ENCODE peak calls at places on chromosomes 3 and 15, in seven cellular contexts. One of them, this sample, is unnamed.

GRCh38 chr3:4524423-4524769 is 31.2 kb downstream of the ITPR1 start:
- DNase-seq in neural progenitor cell: no peak
- DNase-seq in breast epithelium: peak; percentile 60
- DNase-seq in right lobe of liver: no peak
- DNase-seq in A549: no peak
- DNase-seq in foreskin fibroblast: peak; percentile 65
- DNase-seq in small intestine: peak; percentile 20
- DNase-seq in this sample: no peak

GRCh38 chr3:150015906-150016305 is 45.2 kb upstream of the PFN2 start:
- DNase-seq in neural progenitor cell: no peak
- DNase-seq in breast epithelium: no peak
- DNase-seq in right lobe of liver: no peak
- DNase-seq in A549: no peak
- DNase-seq in foreskin fibroblast: peak; percentile 19
- DNase-seq in small intestine: no peak
- DNase-seq in this sample: no peak

GRCh38 chr3:99509224-99509623 is 129.2 kb upstream of the COL8A1 start:
- DNase-seq in neural progenitor cell: no peak
- DNase-seq in breast epithelium: no peak
- DNase-seq in right lobe of liver: no peak
- DNase-seq in A549: no peak
- DNase-seq in foreskin fibroblast: peak; percentile 46
- DNase-seq in small intestine: no peak
- DNase-seq in this sample: peak; percentile 95

GRCh38 chr3:56801151-56801596 is 575 bp downstream of the ARHGEF3 start:
- DNase-seq in neural progenitor cell: no peak
- DNase-seq in breast epithelium: no peak
- DNase-seq in right lobe of liver: no peak
- DNase-seq in A549: no peak
- DNase-seq in foreskin fibroblast: peak; percentile 19
- DNase-seq in small intestine: no peak
- DNase-seq in this sample: no peak

GRCh38 chr3:41249318-41249717 is 50.0 kb downstream of the CTNNB1 start:
- DNase-seq in neural progenitor cell: no peak
- DNase-seq in breast epithelium: no peak
- DNase-seq in right lobe of liver: no peak
- DNase-seq in A549: no peak
- DNase-seq in foreskin fibroblast: no peak
- DNase-seq in small intestine: no peak
- DNase-seq in this sample: no peak

GRCh38 chr3:134430950-134431445 is 54.8 kb downstream of the ANAPC13 start:
- DNase-seq in neural progenitor cell: no peak
- DNase-seq in breast epithelium: no peak
- DNase-seq in right lobe of liver: no peak
- DNase-seq in A549: no peak
- DNase-seq in foreskin fibroblast: peak; percentile 20
- DNase-seq in small intestine: no peak
- DNase-seq in this sample: no peak

GRCh38 chr15:38073278-38073930 is 139.0 kb downstream of the TMCO5A start:
- DNase-seq in neural progenitor cell: peak; percentile 33
- DNase-seq in breast epithelium: no peak
- DNase-seq in right lobe of liver: peak; percentile 58
- DNase-seq in A549: no peak
- DNase-seq in foreskin fibroblast: peak; percentile 73
- DNase-seq in small intestine: peak; percentile 37
- DNase-seq in this sample: no peak

GRCh38 chr3:52031896-52032295 is 24.5 kb downstream of the DUSP7 start:
- DNase-seq in neural progenitor cell: no peak
- DNase-seq in breast epithelium: no peak
- DNase-seq in right lobe of liver: no peak
- DNase-seq in A549: no peak
- DNase-seq in foreskin fibroblast: no peak
- DNase-seq in small intestine: no peak
- DNase-seq in this sample: no peak

GRCh38 chr15:89665449-89666146 is 10.3 kb upstream of the KIF7 start:
- DNase-seq in neural progenitor cell: peak; percentile 82
- DNase-seq in breast epithelium: no peak
- DNase-seq in right lobe of liver: no peak
- DNase-seq in A549: peak; percentile 71
- DNase-seq in foreskin fibroblast: peak; percentile 78
- DNase-seq in small intestine: peak; percentile 46
- DNase-seq in this sample: no peak

GRCh38 chr15:62495670-62496328 is 330.7 kb upstream of the C2CD4B start:
- DNase-seq in neural progenitor cell: no peak
- DNase-seq in breast epithelium: no peak
- DNase-seq in right lobe of liver: no peak
- DNase-seq in A549: no peak
- DNase-seq in foreskin fibroblast: peak; percentile 95
- DNase-seq in small intestine: peak; percentile 40
- DNase-seq in this sample: peak; percentile 42

GRCh38 chr3:57937092-57937491 is 71.1 kb upstream of the FLNB start:
- DNase-seq in neural progenitor cell: no peak
- DNase-seq in breast epithelium: no peak
- DNase-seq in right lobe of liver: no peak
- DNase-seq in A549: no peak
- DNase-seq in foreskin fibroblast: no peak
- DNase-seq in small intestine: no peak
- DNase-seq in this sample: no peak

GRCh38 chr3:57934373-57934772 is 73.8 kb upstream of the FLNB start:
- DNase-seq in neural progenitor cell: no peak
- DNase-seq in breast epithelium: no peak
- DNase-seq in right lobe of liver: no peak
- DNase-seq in A549: no peak
- DNase-seq in foreskin fibroblast: no peak
- DNase-seq in small intestine: no peak
- DNase-seq in this sample: no peak

GRCh38 chr3:57933589-57933988 is 74.6 kb upstream of the FLNB start:
- DNase-seq in neural progenitor cell: no peak
- DNase-seq in breast epithelium: no peak
- DNase-seq in right lobe of liver: no peak
- DNase-seq in A549: no peak
- DNase-seq in foreskin fibroblast: no peak
- DNase-seq in small intestine: no peak
- DNase-seq in this sample: no peak

GRCh38 chr3:57939776-57940175 is 68.4 kb upstream of the FLNB start:
- DNase-seq in neural progenitor cell: peak; percentile 15
- DNase-seq in breast epithelium: no peak
- DNase-seq in right lobe of liver: no peak
- DNase-seq in A549: no peak
- DNase-seq in foreskin fibroblast: no peak
- DNase-seq in small intestine: no peak
- DNase-seq in this sample: no peak

DNA sequence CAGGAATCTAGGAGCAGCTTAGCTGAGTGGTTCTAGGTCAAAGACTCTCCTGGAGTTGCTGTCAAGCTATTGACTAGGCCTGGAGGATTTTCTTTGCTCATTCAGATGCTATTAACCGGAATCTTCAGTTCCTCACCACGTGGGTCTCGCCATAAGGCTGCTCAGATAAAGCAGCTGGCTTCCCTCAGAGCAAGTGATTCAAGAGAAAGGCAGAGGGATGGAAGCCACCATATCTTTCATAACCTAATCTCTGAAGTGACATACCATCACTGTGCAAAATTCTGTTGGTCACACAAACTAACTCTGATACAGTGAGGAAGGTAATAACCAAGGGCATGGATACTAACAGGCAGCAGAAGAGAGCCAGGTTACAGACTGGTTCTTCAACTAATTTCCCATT is 72.7 kb upstream of the FLNB start:
- DNase-seq in neural progenitor cell: no peak
- DNase-seq in breast epithelium: no peak
- DNase-seq in right lobe of liver: no peak
- DNase-seq in A549: no peak
- DNase-seq in foreskin fibroblast: no peak
- DNase-seq in small intestine: no peak
- DNase-seq in this sample: no peak
- H3K4me3 ChIP-seq in neural progenitor cell: no peak overlapping the region
- H3K4me3 ChIP-seq in breast epithelium: no peak overlapping the region
- H3K4me3 ChIP-seq in right lobe of liver: no peak overlapping the region
- H3K4me3 ChIP-seq in A549: no peak overlapping the region
- H3K4me3 ChIP-seq in foreskin fibroblast: no peak overlapping the region
- H3K4me3 ChIP-seq in small intestine: no peak overlapping the region
- H3K4me3 ChIP-seq in this sample: no peak overlapping the region

GRCh38 chr3:141773676-141774075 is 10.5 kb downstream of the GRK7 start:
- DNase-seq in neural progenitor cell: no peak
- DNase-seq in breast epithelium: no peak
- DNase-seq in right lobe of liver: no peak
- DNase-seq in A549: no peak
- DNase-seq in foreskin fibroblast: no peak
- DNase-seq in small intestine: no peak
- DNase-seq in this sample: no peak

GRCh38 chr3:141779667-141780066 is 16.5 kb downstream of the GRK7 start:
- DNase-seq in neural progenitor cell: no peak
- DNase-seq in breast epithelium: no peak
- DNase-seq in right lobe of liver: no peak
- DNase-seq in A549: no peak
- DNase-seq in foreskin fibroblast: no peak
- DNase-seq in small intestine: no peak
- DNase-seq in this sample: no peak

GRCh38 chr3:141777957-141778813 is 15.0 kb downstream of the GRK7 start:
- DNase-seq in neural progenitor cell: no peak
- DNase-seq in breast epithelium: no peak
- DNase-seq in right lobe of liver: no peak
- DNase-seq in A549: no peak
- DNase-seq in foreskin fibroblast: no peak
- DNase-seq in small intestine: no peak
- DNase-seq in this sample: no peak

GRCh38 chr3:141776376-141776775 is 13.2 kb downstream of the GRK7 start:
- DNase-seq in neural progenitor cell: no peak
- DNase-seq in breast epithelium: no peak
- DNase-seq in right lobe of liver: no peak
- DNase-seq in A549: no peak
- DNase-seq in foreskin fibroblast: no peak
- DNase-seq in small intestine: no peak
- DNase-seq in this sample: no peak

GRCh38 chr3:141776885-141777284 is 13.7 kb downstream of the GRK7 start:
- DNase-seq in neural progenitor cell: no peak
- DNase-seq in breast epithelium: no peak
- DNase-seq in right lobe of liver: no peak
- DNase-seq in A549: no peak
- DNase-seq in foreskin fibroblast: no peak
- DNase-seq in small intestine: no peak
- DNase-seq in this sample: no peak
- H3K4me3 ChIP-seq in neural progenitor cell: no peak overlapping the region
- H3K4me3 ChIP-seq in breast epithelium: no peak overlapping the region
- H3K4me3 ChIP-seq in right lobe of liver: no peak overlapping the region
- H3K4me3 ChIP-seq in A549: no peak overlapping the region
- H3K4me3 ChIP-seq in foreskin fibroblast: no peak overlapping the region
- H3K4me3 ChIP-seq in small intestine: no peak overlapping the region
- H3K4me3 ChIP-seq in this sample: no peak overlapping the region

DNA sequence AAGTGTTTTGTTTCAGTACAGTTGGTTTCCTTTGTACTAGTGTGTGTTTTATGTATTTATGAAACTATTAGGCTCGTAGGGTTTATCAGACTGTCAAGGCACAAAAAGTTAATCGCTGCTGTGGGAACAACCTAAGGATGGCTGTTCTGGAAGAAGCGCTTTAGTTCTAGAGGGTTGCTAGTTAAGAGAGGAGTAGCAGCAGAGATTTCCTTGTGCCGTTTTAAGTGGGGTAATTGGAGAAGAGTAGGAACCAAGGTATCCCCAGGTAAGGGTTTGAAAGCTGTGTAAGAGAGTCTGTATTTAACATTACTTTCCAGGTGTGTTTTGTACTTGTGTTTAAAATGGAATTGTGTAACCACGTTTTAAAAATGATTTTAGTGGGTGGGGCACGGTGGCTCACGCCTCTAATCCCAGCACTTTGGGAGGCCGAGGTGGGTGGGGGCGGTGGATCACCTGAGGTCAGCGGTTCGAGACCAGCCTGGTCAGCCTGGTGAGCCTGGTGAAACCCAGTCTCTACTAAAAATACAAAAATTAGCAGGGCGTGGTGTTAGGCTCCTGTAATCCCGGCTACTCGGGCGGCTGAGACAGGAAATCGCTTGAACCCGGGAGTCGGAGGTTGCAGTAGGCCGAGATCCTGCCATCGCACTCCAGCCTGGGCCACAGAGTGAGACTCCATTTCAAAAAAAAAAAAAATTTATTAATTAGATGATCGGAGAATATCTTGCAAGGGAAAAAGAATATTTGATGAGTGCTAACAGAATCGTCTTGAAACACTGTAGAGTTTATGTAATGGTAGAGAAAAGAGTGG is 2.6 kb downstream of the MORF4L1 start:
- DNase-seq in neural progenitor cell: no peak
- DNase-seq in breast epithelium: no peak
- DNase-seq in right lobe of liver: no peak
- DNase-seq in A549: no peak
- DNase-seq in foreskin fibroblast: no peak
- DNase-seq in small intestine: no peak
- DNase-seq in this sample: no peak
- H3K4me3 ChIP-seq in neural progenitor cell: peak overlapping the region; percentile 92
- H3K4me3 ChIP-seq in breast epithelium: peak overlapping the region; percentile 100
- H3K4me3 ChIP-seq in right lobe of liver: no peak overlapping the region
- H3K4me3 ChIP-seq in A549: peak overlapping the region; percentile 99
- H3K4me3 ChIP-seq in foreskin fibroblast: peak overlapping the region; percentile 100
- H3K4me3 ChIP-seq in small intestine: no peak overlapping the region
- H3K4me3 ChIP-seq in this sample: peak overlapping the region; percentile 99

GRCh38 chr3:32224047-32224446 is 14.4 kb upstream of the CMTM8 start:
- DNase-seq in neural progenitor cell: peak; percentile 30
- DNase-seq in breast epithelium: no peak
- DNase-seq in right lobe of liver: no peak
- DNase-seq in A549: no peak
- DNase-seq in foreskin fibroblast: no peak
- DNase-seq in small intestine: no peak
- DNase-seq in this sample: no peak
- H3K4me3 ChIP-seq in neural progenitor cell: no peak overlapping the region
- H3K4me3 ChIP-seq in breast epithelium: no peak overlapping the region
- H3K4me3 ChIP-seq in right lobe of liver: no peak overlapping the region
- H3K4me3 ChIP-seq in A549: no peak overlapping the region
- H3K4me3 ChIP-seq in foreskin fibroblast: no peak overlapping the region
- H3K4me3 ChIP-seq in small intestine: no peak overlapping the region
- H3K4me3 ChIP-seq in this sample: no peak overlapping the region

DNA sequence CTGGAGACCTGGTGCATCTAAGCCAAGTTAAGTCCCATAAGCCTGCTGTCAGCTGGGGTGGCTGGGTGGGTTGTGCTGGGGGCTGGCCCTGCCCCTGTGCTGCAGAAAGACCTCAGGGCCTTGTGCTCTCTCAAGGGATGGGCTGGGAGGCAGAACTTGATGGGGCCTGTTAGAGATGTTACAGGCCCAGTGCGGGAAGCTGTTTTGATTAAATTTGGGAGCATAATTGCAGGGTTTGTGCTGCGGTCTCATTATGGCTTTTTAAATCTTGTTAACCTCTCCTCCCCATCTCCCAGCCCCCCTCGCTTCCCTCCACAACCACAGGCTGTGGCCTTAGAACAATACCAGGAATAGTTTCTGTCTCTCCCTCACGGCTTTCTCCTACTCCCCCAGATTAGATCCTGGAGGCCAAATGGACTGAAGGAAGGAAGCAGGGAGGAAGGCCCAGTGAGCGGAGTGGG is 87.6 kb upstream of the TLE3 start:
- DNase-seq in neural progenitor cell: no peak
- DNase-seq in breast epithelium: no peak
- DNase-seq in right lobe of liver: no peak
- DNase-seq in A549: no peak
- DNase-seq in foreskin fibroblast: no peak
- DNase-seq in small intestine: no peak
- DNase-seq in this sample: no peak
- H3K4me3 ChIP-seq in neural progenitor cell: no peak overlapping the region
- H3K4me3 ChIP-seq in breast epithelium: no peak overlapping the region
- H3K4me3 ChIP-seq in right lobe of liver: no peak overlapping the region
- H3K4me3 ChIP-seq in A549: no peak overlapping the region
- H3K4me3 ChIP-seq in foreskin fibroblast: no peak overlapping the region
- H3K4me3 ChIP-seq in small intestine: no peak overlapping the region
- H3K4me3 ChIP-seq in this sample: no peak overlapping the region